ENCODE peak calls at places on chromosomes 4 and X, in seven cellular contexts. O, K, V, M, X, B and N are unnamed samples.

GRCh38 chr4:21276046-21276445 is 575.8 kb downstream of the PACRGL start:
- DNase-seq in K (no peak), V (no peak), X (no peak), B (no peak), M (no peak), O (no peak), N (no peak)

GRCh38 chr4:94274912-94275311 is 67.2 kb downstream of the SMARCAD1 start:
- DNase-seq in V (no peak), K (no peak), B (no peak), X (no peak), M (no peak), O (no peak), N (no peak)

GRCh38 chrX:101956556-101956955 is 24.7 kb upstream of the ZMAT1 start:
- DNase-seq in K (no peak), X (no peak), B (no peak), V (no peak), M (no peak), O (no peak), N (no peak)

GRCh38 chrX:112147206-112147605 is 64.6 kb upstream of the TRPC5 start:
- DNase-seq in O (peak), K (peak), B (no peak), X (no peak), V (no peak), M (peak), N (peak)

GRCh38 chrX:102712967-102713677 is 874 bp downstream of the GPRASP2 start:
- DNase-seq in M (peak), X (no peak), O (peak), V (no peak), B (no peak), K (peak), N (peak)

GRCh38 chrX:22136711-22137110 is 104.6 kb downstream of the PHEX start:
- DNase-seq in M (no peak), O (no peak), K (no peak), V (no peak), X (no peak), B (no peak), N (no peak)

GRCh38 chrX:11239230-11239629 is 54.0 kb upstream of the AMELX start:
- DNase-seq in B (no peak), M (peak), X (peak), O (no peak), V (no peak), K (no peak), N (peak)

GRCh38 chrX:130030826-130031225 is 48.4 kb downstream of the BCORL1 start:
- DNase-seq in M (no peak), V (no peak), O (peak), B (no peak), K (no peak), X (no peak), N (no peak)

GRCh38 chr4:75831856-75832405 is 70.3 kb downstream of the PPEF2 start:
- DNase-seq in B (peak), V (no peak), O (peak), X (no peak), M (no peak), K (no peak), N (no peak)

GRCh38 chr4:129862461-129862860 is 766.5 kb downstream of the C4orf33 start:
- DNase-seq in X (no peak), V (no peak), B (no peak), O (peak), M (no peak), K (no peak), N (no peak)

GRCh38 chr4:163165217-163166017 is 1.3 kb downstream of the NAF1 start:
- DNase-seq in M (peak), B (no peak), V (no peak), K (no peak), X (no peak), O (no peak), N (no peak)

GRCh38 chr4:135185256-135185655 is 983.7 kb upstream of the PABPC4L start:
- DNase-seq in K (no peak), V (no peak), M (no peak), O (peak), B (no peak), X (no peak), N (no peak)

GRCh38 chr4:135184715-135185114 is 983.1 kb upstream of the PABPC4L start:
- DNase-seq in M (no peak), X (no peak), V (no peak), B (no peak), O (peak), K (no peak), N (no peak)

DNA sequence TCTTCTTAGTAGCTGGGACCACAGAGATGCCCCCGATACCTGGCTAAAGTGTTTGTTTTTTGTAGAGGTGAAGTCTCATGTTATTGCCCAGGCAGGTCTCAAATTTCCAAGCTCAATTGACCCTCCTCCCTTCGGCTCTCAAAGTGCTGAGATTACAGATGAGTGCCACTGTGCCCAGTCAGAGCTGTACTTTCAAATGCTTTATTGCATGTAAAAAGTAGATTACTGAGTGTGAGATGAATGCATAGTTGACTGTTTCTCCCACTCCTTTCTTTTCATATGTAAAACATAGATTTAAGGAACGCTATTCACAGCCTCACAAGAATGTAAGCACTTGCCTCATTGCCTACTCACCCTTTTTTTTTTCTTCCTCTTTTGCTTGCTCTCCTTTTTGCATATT is 984.4 kb upstream of the PABPC4L start:
- DNase-seq in M (no peak), O (peak), B (no peak), X (no peak), V (no peak), K (no peak), N (no peak)
- H3K4me3 ChIP-seq in M (no peak), O (no peak), B (no peak), X (no peak), V (no peak), K (no peak), N (no peak)

GRCh38 chrX:31570658-31571057 is 498.8 kb upstream of the FTHL17 start:
- DNase-seq in O (no peak), X (no peak), B (no peak), K (no peak), M (no peak), V (no peak), N (no peak)

GRCh38 chrX:31572396-31572795 is 500.6 kb upstream of the FTHL17 start:
- DNase-seq in K (no peak), M (no peak), O (no peak), X (no peak), V (no peak), B (no peak), N (no peak)
- TF ChIP-seq REST in K (no peak), M (no peak), O (no peak), X (no peak), V (no peak), B (no peak), N (no peak)

DNA sequence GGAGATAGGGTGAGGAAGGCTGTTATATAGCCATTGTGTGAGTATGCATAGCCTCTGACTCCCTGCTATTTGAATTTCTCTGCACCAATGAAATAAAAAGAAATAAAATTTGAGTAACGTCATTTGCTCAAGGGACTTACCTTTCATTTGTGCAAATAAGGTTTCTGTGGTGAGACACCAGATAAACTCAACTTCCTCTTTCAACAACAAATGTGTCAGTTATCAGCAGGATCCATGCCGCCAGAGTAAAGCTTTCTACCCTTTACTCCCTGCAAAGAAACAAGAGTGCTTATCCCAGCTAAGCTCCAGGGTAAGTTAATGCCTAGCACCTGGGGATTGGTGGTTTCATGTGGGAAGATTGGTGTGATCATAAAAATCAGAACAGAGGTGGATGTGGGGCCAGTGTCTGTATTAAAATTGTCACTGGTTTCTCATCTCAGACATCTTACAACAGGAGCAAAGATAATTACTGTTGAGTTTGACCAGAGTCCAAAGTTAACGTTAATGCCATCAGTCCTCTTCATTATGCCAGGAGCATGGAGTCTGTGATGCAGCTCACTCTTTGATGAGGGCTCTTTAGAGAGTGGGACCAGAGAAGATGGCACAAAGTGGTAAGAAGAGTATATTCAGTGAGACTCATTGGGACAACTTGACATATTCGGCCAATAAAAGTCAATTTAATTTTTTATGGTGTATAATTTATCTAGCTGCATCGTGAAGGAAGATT is at the start of gene P2RY10:
- DNase-seq in O (no peak), K (no peak), X (peak), V (no peak), M (no peak), B (no peak), N (no peak)
- H3K4me3 ChIP-seq in O (no peak), K (no peak), X (peak), V (no peak), M (no peak), B (no peak), N (no peak)

GRCh38 chrX:155048997-155049619 is 21.8 kb downstream of the CMC4 start:
- DNase-seq in K (peak), X (no peak), M (peak), O (peak), V (no peak), B (no peak), N (peak)

GRCh38 chrX:155046811-155047528 is 20.3 kb downstream of the FUNDC2 start:
- DNase-seq in M (no peak), B (no peak), K (no peak), X (no peak), O (no peak), V (no peak), N (no peak)

DNA sequence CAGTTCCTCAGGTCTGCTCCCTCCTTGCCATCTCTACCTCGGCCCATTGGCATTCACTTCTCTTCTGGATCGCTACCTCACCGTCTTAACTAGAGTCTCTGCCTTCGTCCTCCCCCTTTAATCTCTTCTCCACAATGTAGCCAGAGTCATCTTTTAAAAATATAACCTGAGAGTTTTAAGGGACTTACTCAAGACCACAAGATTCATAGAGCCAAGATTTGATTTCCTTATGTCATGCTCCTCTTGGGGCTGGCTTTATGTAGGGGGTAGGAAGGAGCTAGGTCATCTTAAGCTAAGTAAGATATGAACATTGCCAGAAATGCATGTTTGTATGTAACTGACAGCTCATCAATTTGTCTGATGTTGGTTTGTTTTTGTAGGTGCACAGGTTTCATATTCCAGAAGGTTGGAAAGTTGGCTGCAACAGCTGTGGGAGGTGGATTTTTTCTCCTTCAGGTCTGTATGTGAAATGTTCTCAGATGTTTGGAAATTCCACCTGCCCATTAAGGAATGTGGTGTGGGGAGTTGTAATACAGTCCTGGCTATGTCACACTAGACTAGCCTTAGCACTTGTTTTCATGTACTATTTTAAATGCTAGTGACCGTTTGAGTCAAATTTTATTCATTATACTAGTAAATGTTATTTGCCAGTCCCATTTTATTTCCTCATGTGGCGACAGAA is 19.6 kb downstream of the FUNDC2 start:
- DNase-seq in X (no peak), M (no peak), O (no peak), B (no peak), K (no peak), V (no peak), N (no peak)
- TF ChIP-seq REST in X (no peak), M (no peak), O (no peak), B (no peak), K (no peak), V (no peak), N (no peak)